ENCODE peak calls at places on chromosomes 7 and 10, in nine cellular contexts. Y is Right ventricle myocardium superior; G is stimulated activated CD4-positive, alpha-beta T cell treated with anti-CD3 and anti-CD28 coated beads, Interleukin-15, amount 100 ng/mL, for 24 hours; Z is ACHN; O is activated CD4-positive, alpha-beta T cell treated with anti-CD3 and anti-CD28 coated beads for 4 hours; M is iPS-NIHi11; L is AG04450; V is endothelial cell; B is HCEC 1CT. I is an unnamed sample.

GRCh38 chr10:22597142-22597541 is 117.2 kb downstream of the PIP4K2A start:
- DNase-seq in Y (no peak), G (no peak), Z (no peak), O (no peak), M (peak; percentile 49), L (no peak), V (no peak), B (no peak), I (no peak)

GRCh38 chr7:28766359-28766758 is 191.8 kb downstream of the TRIL start:
- DNase-seq in Y (no peak), G (no peak), Z (no peak), O (no peak), M (no peak), L (no peak), V (no peak), B (no peak), I (no peak)

GRCh38 chr10:123135415-123136141 is at the start of gene HMX3:
- DNase-seq in Y (no peak), G (peak; percentile 62), Z (no peak), O (peak; percentile 48), M (peak; percentile 62), L (no peak), V (no peak), B (no peak), I (peak; percentile 81)

GRCh38 chr10:130484131-130484911 is 348.1 kb downstream of the GLRX3 start:
- DNase-seq in Y (no peak), G (no peak), Z (no peak), O (no peak), M (no peak), L (no peak), V (no peak), B (no peak), I (no peak)

GRCh38 chr10:127892743-127893142 is at the start of gene CLRN3:
- DNase-seq in Y (no peak), G (no peak), Z (no peak), O (no peak), M (no peak), L (no peak), V (no peak), B (no peak), I (no peak)

GRCh38 chr7:27180431-27181175 is 4.4 kb downstream of the HOXA11 start:
- DNase-seq in Y (no peak), G (peak; percentile 0), Z (no peak), O (no peak), M (no peak), L (no peak), V (no peak), B (no peak), I (no peak)

GRCh38 chr7:134737561-134738353 is 41.7 kb upstream of the CALD1 start:
- DNase-seq in Y (no peak), G (peak; percentile 53), Z (no peak), O (no peak), M (no peak), L (no peak), V (no peak), B (peak; percentile 55), I (peak; percentile 37)

GRCh38 chr10:32971536-32972091 is 13.6 kb upstream of the ITGB1 start:
- DNase-seq in Y (no peak), G (no peak), Z (peak; percentile 63), O (no peak), M (no peak), L (no peak), V (no peak), B (no peak), I (no peak)

GRCh38 chr10:78253072-78253853 is 219.6 kb downstream of the RPS24 start:
- DNase-seq in Y (no peak), G (no peak), Z (no peak), O (no peak), M (no peak), L (no peak), V (no peak), B (no peak), I (no peak)

GRCh38 chr7:116810267-116811116 is 51.9 kb upstream of the CAPZA2 start:
- DNase-seq in Y (no peak), G (no peak), Z (no peak), O (no peak), M (no peak), L (no peak), V (no peak), B (peak; percentile 22), I (no peak)

GRCh38 chr10:33798754-33799153 is 464.3 kb upstream of the NRP1 start:
- DNase-seq in Y (no peak), G (no peak), Z (no peak), O (no peak), M (no peak), L (no peak), V (no peak), B (no peak), I (no peak)

GRCh38 chr10:12628964-12629766 is 279.8 kb downstream of the CAMK1D start:
- DNase-seq in Y (no peak), G (peak; percentile 13), Z (peak; percentile 35), O (no peak), M (no peak), L (no peak), V (no peak), B (no peak), I (peak; percentile 38)

GRCh38 chr10:84820121-84820520 is 491.7 kb downstream of the CCSER2 start:
- DNase-seq in Y (no peak), G (no peak), Z (peak; percentile 21), O (no peak), M (no peak), L (no peak), V (no peak), B (no peak), I (peak; percentile 52)

GRCh38 chr7:94439893-94440381 is 45.2 kb downstream of the COL1A2 start:
- DNase-seq in Y (no peak), G (no peak), Z (no peak), O (no peak), M (no peak), L (no peak), V (no peak), B (no peak), I (no peak)

GRCh38 chr7:138919256-138919655 is 61.9 kb downstream of the KIAA1549 start:
- DNase-seq in Y (no peak), G (no peak), Z (no peak), O (no peak), M (no peak), L (no peak), V (no peak), B (peak; percentile 30), I (no peak)

GRCh38 chr7:5702876-5703571 is 78.4 kb downstream of the RNF216 start:
- DNase-seq in Y (peak; percentile 68), G (no peak), Z (peak; percentile 69), O (no peak), M (no peak), L (no peak), V (no peak), B (no peak), I (no peak)

GRCh38 chr10:47239211-47239610 is 60.8 kb upstream of the GDF10 start:
- DNase-seq in Y (no peak), G (no peak), Z (no peak), O (no peak), M (no peak), L (no peak), V (no peak), B (no peak), I (no peak)

GRCh38 chr10:128084364-128084763 is 41.9 kb downstream of the MKI67 start:
- DNase-seq in Y (no peak), G (no peak), Z (no peak), O (no peak), M (no peak), L (no peak), V (no peak), B (no peak), I (no peak)

GRCh38 chr7:44665531-44666213 is 59.2 kb downstream of the OGDH start:
- DNase-seq in Y (no peak), G (no peak), Z (no peak), O (no peak), M (no peak), L (peak; percentile 27), V (no peak), B (no peak), I (no peak)

GRCh38 chr7:363626-364025 is 73.7 kb downstream of the FOXL3 start:
- DNase-seq in Y (peak; percentile 26), G (peak; percentile 32), Z (no peak), O (no peak), M (no peak), L (no peak), V (no peak), B (no peak), I (no peak)

GRCh38 chr10:58797356-58797755 is 284.7 kb downstream of the BICC1 start:
- DNase-seq in Y (no peak), G (no peak), Z (no peak), O (no peak), M (no peak), L (no peak), V (no peak), B (peak; percentile 42), I (no peak)

GRCh38 chr7:91772100-91772794 is 108.3 kb downstream of the MTERF1 start:
- DNase-seq in Y (no peak), G (no peak), Z (no peak), O (no peak), M (no peak), L (no peak), V (no peak), B (no peak), I (no peak)

GRCh38 chr7:97215556-97215955 is 98.1 kb downstream of the SDHAF3 start:
- DNase-seq in Y (no peak), G (no peak), Z (no peak), O (no peak), M (peak; percentile 18), L (no peak), V (no peak), B (no peak), I (peak; percentile 18)

GRCh38 chr10:6953131-6953834 is 373.2 kb upstream of the PRKCQ start:
- DNase-seq in Y (peak; percentile 64), G (no peak), Z (no peak), O (no peak), M (no peak), L (no peak), V (no peak), B (no peak), I (no peak)

GRCh38 chr10:16967866-16968721 is 150.9 kb upstream of the RSU1 start:
- DNase-seq in Y (peak; percentile 52), G (no peak), Z (peak; percentile 84), O (no peak), M (peak; percentile 53), L (peak; percentile 87), V (peak; percentile 65), B (peak; percentile 97), I (no peak)

GRCh38 chr7:43083091-43083490 is 29.4 kb upstream of the HECW1 start:
- DNase-seq in Y (no peak), G (no peak), Z (no peak), O (no peak), M (no peak), L (no peak), V (no peak), B (no peak), I (no peak)

GRCh38 chr7:75715864-75716263 is 22.9 kb downstream of the HIP1 start:
- DNase-seq in Y (no peak), G (no peak), Z (no peak), O (no peak), M (no peak), L (no peak), V (no peak), B (no peak), I (no peak)

GRCh38 chr10:101052285-101052684 is 9.5 kb upstream of the KAZALD1 start:
- DNase-seq in Y (no peak), G (no peak), Z (peak; percentile 48), O (no peak), M (no peak), L (no peak), V (no peak), B (peak; percentile 73), I (no peak)

GRCh38 chr7:28410628-28411578 is 1.4 kb upstream of the CREB5 start:
- DNase-seq in Y (peak; percentile 47), G (peak; percentile 33), Z (peak; percentile 81), O (no peak), M (peak; percentile 25), L (no peak), V (no peak), B (peak; percentile 61), I (peak; percentile 18)

GRCh38 chr7:86148501-86148900 is 495.2 kb upstream of the GRM3 start:
- DNase-seq in Y (no peak), G (no peak), Z (no peak), O (no peak), M (no peak), L (no peak), V (no peak), B (no peak), I (no peak)

GRCh38 chr10:43673471-43673870 is 24.8 kb upstream of the ZNF32 start:
- DNase-seq in Y (no peak), G (no peak), Z (no peak), O (no peak), M (no peak), L (no peak), V (no peak), B (no peak), I (no peak)